ENCODE peak calls at places on chromosomes 5 and 9, in six cellular contexts. K, Y, N, B, S and H are unnamed samples.

GRCh38 chr9:17280350-17281012 is 145.6 kb downstream of the CNTLN start:
- DNase-seq in K (no peak), Y (no peak), N (no peak), B (peak; percentile 64), S (no peak), H (no peak)

GRCh38 chr5:147037517-147038205 is 159.1 kb upstream of the PPP2R2B start:
- DNase-seq in K (no peak), Y (no peak), N (no peak), B (peak; percentile 20), S (no peak), H (no peak)

GRCh38 chr5:163894645-163895044 is 389.2 kb downstream of the MAT2B start:
- DNase-seq in K (no peak), Y (no peak), N (no peak), B (peak; percentile 94), S (no peak), H (no peak)

GRCh38 chr9:16828335-16829281 is 41.9 kb downstream of the BNC2 start:
- DNase-seq in K (peak; percentile 18), Y (no peak), N (peak; percentile 49), B (peak; percentile 78), S (no peak), H (peak; percentile 4)

GRCh38 chr9:105678163-105678562 is 15.9 kb downstream of the TAL2 start:
- DNase-seq in K (no peak), Y (no peak), N (no peak), B (no peak), S (no peak), H (no peak)

GRCh38 chr9:122179690-122180074 is 20.0 kb downstream of the MORN5 start:
- DNase-seq in K (no peak), Y (peak; percentile 59), N (no peak), B (peak; percentile 29), S (no peak), H (no peak)

GRCh38 chr5:133680830-133681555 is 68.7 kb upstream of the FSTL4 start:
- DNase-seq in K (no peak), Y (no peak), N (no peak), B (no peak), S (peak; percentile 13), H (no peak)

GRCh38 chr9:123425261-123425821 is 69.3 kb downstream of the CRB2 start:
- DNase-seq in K (no peak), Y (no peak), N (no peak), B (no peak), S (peak; percentile 16), H (no peak)

GRCh38 chr5:3594514-3595101 is 1.0 kb upstream of the IRX1 start:
- DNase-seq in K (no peak), Y (no peak), N (no peak), B (no peak), S (no peak), H (no peak)

GRCh38 chr5:42767491-42768105 is 11.0 kb downstream of the CCDC152 start:
- DNase-seq in K (no peak), Y (peak; percentile 19), N (no peak), B (peak; percentile 13), S (no peak), H (no peak)

GRCh38 chr9:125538092-125538473 is 168.9 kb downstream of the MAPKAP1 start:
- DNase-seq in K (peak; percentile 60), Y (peak; percentile 84), N (no peak), B (peak; percentile 95), S (peak; percentile 74), H (no peak)

GRCh38 chr9:95189230-95190098 is 128.0 kb downstream of the FANCC start:
- DNase-seq in K (no peak), Y (peak; percentile 35), N (peak; percentile 42), B (peak; percentile 91), S (no peak), H (no peak)

GRCh38 chr5:145130996-145131395 is 704.1 kb downstream of the PRELID2 start:
- DNase-seq in K (no peak), Y (no peak), N (no peak), B (no peak), S (no peak), H (no peak)

GRCh38 chr9:136944094-136944518 is 432 bp downstream of the FBXW5 start:
- DNase-seq in K (no peak), Y (no peak), N (no peak), B (peak; percentile 55), S (peak; percentile 49), H (no peak)

GRCh38 chr5:175851311-175851710 is 20.1 kb upstream of the CPLX2 start:
- DNase-seq in K (no peak), Y (no peak), N (no peak), B (no peak), S (no peak), H (no peak)

GRCh38 chr9:14173730-14174129 is 140.2 kb downstream of the NFIB start:
- DNase-seq in K (no peak), Y (no peak), N (no peak), B (no peak), S (peak; percentile 35), H (no peak)

GRCh38 chr5:169244812-169245211 is 56.1 kb downstream of the SLIT3 start:
- DNase-seq in K (no peak), Y (no peak), N (no peak), B (no peak), S (no peak), H (no peak)

GRCh38 chr9:27599102-27599501 is 25.8 kb upstream of the C9orf72 start:
- DNase-seq in K (no peak), Y (no peak), N (no peak), B (no peak), S (no peak), H (no peak)

GRCh38 chr5:66660401-66660800 is 64.2 kb downstream of the MAST4 start:
- DNase-seq in K (no peak), Y (no peak), N (no peak), B (no peak), S (no peak), H (no peak)

GRCh38 chr9:122785269-122785668 is 3.5 kb upstream of the OR5C1 start:
- DNase-seq in K (no peak), Y (no peak), N (no peak), B (peak; percentile 68), S (no peak), H (no peak)

GRCh38 chr9:34332370-34332964 is 3.1 kb downstream of the NUDT2 start:
- DNase-seq in K (no peak), Y (peak; percentile 60), N (no peak), B (peak; percentile 55), S (no peak), H (no peak)

GRCh38 chr5:1504244-1504595 is 19.5 kb downstream of the LPCAT1 start:
- DNase-seq in K (no peak), Y (no peak), N (no peak), B (no peak), S (no peak), H (no peak)

GRCh38 chr5:1502046-1502736 is 21.6 kb downstream of the LPCAT1 start:
- DNase-seq in K (peak; percentile 41), Y (no peak), N (no peak), B (no peak), S (peak; percentile 33), H (peak; percentile 36)

GRCh38 chr5:1504617-1505016 is 19.1 kb downstream of the LPCAT1 start:
- DNase-seq in K (no peak), Y (no peak), N (no peak), B (no peak), S (no peak), H (no peak)

GRCh38 chr5:1502737-1503120 is 21.0 kb downstream of the LPCAT1 start:
- DNase-seq in K (no peak), Y (no peak), N (no peak), B (no peak), S (no peak), H (no peak)

GRCh38 chr5:1503301-1504243 is 20.2 kb downstream of the LPCAT1 start:
- DNase-seq in K (peak; percentile 49), Y (no peak), N (no peak), B (peak; percentile 28), S (peak; percentile 46), H (peak; percentile 22)
- TF ChIP-seq POLR2A in K (no peak), Y (peak; percentile 27), N (no peak), B (no peak), S (no peak), H (no peak)

DNA sequence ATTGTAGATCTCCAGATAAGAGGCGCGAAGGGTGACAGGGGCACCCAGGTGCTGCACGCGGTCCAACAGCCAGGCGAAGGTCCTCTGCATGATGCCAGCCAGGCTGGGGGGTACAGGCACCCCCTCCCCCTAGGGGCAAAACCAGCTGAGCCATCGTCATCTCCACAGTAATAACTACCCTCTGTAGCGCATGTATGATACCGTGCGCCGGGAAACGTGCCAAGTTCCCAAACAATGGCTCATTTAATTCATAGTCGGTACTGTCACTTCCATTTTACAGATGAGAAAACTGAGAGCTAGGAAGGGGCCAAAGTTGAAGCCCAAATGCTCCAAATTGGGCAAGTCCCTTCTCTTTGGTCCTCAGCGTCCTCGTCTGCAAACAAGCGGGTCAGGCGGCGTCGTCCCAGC is 1.5 kb downstream of the KIF12 start:
- DNase-seq in K (peak; percentile 72), Y (no peak), N (peak; percentile 37), B (no peak), S (peak; percentile 63), H (no peak)
- H3K27me3 ChIP-seq in K (peaks cover 18% of the 10 kb centered on the region), Y (no peaks in the 10 kb centered on the region), N (no peaks in the 10 kb centered on the region), B (peaks cover 67% of the 10 kb centered on the region), S (peaks cover 8% of the 10 kb centered on the region), H (peaks cover 17% of the 10 kb centered on the region)

DNA sequence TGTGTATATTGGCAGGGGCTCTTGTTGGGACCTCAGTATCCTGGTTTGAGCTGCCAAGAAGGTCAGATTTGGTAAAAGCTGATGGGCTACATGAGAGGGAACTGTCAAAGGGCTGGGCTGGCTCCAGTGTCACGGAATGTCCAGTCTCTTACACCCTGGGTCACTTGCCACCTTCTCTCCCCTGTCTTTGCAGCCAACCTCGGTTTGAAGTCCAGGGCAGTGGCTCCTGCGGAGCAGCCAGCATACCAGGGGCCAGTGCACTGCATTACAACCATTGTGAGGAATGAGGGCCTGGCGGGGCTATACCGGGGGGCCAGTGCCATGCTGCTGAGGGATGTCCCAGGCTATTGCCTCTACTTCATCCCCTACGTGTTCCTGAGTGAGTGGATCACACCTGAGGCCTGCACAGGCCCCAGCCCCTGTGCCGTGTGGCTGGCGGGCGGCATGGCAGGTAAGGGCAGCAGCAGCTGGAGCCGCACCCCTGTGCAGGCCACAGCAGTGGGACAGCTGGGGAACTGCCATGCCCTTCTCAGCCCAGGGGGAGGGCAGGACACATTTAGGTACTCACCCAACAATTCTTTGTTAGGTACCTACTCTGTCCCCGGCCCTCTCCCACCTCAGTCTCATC is 24.3 kb downstream of the IL9 start:
- DNase-seq in K (no peak), Y (no peak), N (no peak), B (no peak), S (no peak), H (no peak)
- H3K4me3 ChIP-seq in K (no peak overlapping the region), Y (no peak overlapping the region), N (no peak overlapping the region), B (no peak overlapping the region), S (no peak overlapping the region), H (no peak overlapping the region)

DNA sequence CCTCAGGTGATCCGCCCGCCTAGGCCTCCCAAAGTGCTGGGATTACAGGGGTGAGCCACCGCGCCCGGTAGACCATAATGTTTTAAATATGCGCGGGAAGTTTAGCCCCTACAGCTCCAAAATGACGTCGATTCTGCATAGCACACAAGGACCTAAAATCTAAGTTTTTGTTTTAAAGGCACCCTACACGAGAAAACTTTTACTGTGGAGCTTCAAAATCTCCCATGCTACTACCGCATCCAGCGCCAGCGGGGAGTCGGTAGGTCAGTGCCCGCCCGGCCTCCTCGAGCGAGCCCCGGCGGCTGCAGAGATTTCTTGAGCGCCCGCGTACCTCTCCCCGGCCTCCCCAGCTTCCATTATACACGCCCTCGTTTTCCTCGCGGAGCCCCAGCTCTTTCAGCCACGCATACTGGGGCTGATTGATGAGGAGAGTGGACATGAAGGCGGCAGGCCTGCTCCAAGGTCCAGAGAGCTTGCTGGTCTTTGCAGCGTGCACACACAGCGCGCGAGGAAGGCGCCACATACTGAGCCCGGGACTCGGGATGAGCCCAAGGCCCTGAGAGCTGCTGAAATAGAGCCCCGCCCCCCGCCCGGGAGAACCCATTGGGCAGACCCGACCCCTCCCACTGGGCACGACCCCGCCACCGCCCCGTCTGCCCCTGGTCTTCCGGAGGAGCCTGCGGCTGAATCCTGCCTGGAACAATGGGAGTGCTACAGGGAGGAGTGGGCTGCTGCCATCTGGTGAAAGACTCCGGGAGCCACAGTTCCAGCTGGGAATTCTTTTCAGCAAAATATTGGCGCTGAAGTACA is at the start of gene ALDH7A1:
- DNase-seq in K (peak; percentile 90), Y (peak; percentile 95), N (peak; percentile 94), B (no peak), S (peak; percentile 89), H (peak; percentile 69)
- TF ChIP-seq POLR2A in K (peak; percentile 51), Y (peak; percentile 98), N (peak; percentile 62), B (peak; percentile 67), S (no peak), H (peak; percentile 46)